ENCODE peak calls at places on chromosomes 1 and 21, in six cellular contexts. E, B, U, Y, T and Z are unnamed samples.

GRCh38 chr1:42479621-42480020 is 16.5 kb downstream of the CCDC30 start:
- DNase-seq in E (no peak), B (no peak), U (peak), Y (peak), T (peak), Z (no peak)

GRCh38 chr1:84996846-84997666 is at the start of gene MCOLN2:
- DNase-seq in E (no peak), B (peak), U (peak), Y (peak), T (peak), Z (no peak)

GRCh38 chr1:53946252-53947171 is at the start of gene LRRC42:
- DNase-seq in E (peak), B (peak), U (no peak), Y (no peak), T (no peak), Z (no peak)

GRCh38 chr1:208233546-208233945 is 10.6 kb downstream of the PLXNA2 start:
- DNase-seq in E (no peak), B (no peak), U (peak), Y (no peak), T (no peak), Z (no peak)

GRCh38 chr1:209743145-209743482 is 12.7 kb upstream of the TRAF3IP3 start:
- DNase-seq in E (no peak), B (no peak), U (no peak), Y (peak), T (peak), Z (no peak)

GRCh38 chr21:42997053-42997452 is 22.7 kb downstream of the PKNOX1 start:
- DNase-seq in E (no peak), B (no peak), U (no peak), Y (peak), T (peak), Z (no peak)

GRCh38 chr1:55054396-55054795 is 15.0 kb downstream of the PCSK9 start:
- DNase-seq in E (peak), B (no peak), U (no peak), Y (no peak), T (no peak), Z (peak)

GRCh38 chr21:37364722-37365121 is 1.9 kb upstream of the DYRK1A start:
- DNase-seq in E (no peak), B (peak), U (no peak), Y (no peak), T (no peak), Z (no peak)

GRCh38 chr1:227788279-227789041 is 27.0 kb upstream of the PRSS38 start:
- DNase-seq in E (peak), B (peak), U (peak), Y (no peak), T (peak), Z (no peak)

GRCh38 chr1:227790868-227791267 is 24.6 kb upstream of the PRSS38 start:
- DNase-seq in E (no peak), B (peak), U (peak), Y (no peak), T (no peak), Z (no peak)

GRCh38 chr1:227789881-227790400 is 25.5 kb upstream of the PRSS38 start:
- DNase-seq in E (peak), B (no peak), U (peak), Y (no peak), T (no peak), Z (no peak)

GRCh38 chr1:227787513-227788278 is 27.8 kb upstream of the PRSS38 start:
- DNase-seq in E (peak), B (peak), U (peak), Y (peak), T (peak), Z (no peak)

GRCh38 chr1:227789042-227789880 is 26.2 kb upstream of the PRSS38 start:
- DNase-seq in E (peak), B (peak), U (peak), Y (peak), T (no peak), Z (no peak)
- TF ChIP-seq CTCF in E (no peak), B (no peak), U (no peak), Y (peak), T (peak), Z (peak)

GRCh38 chr1:64645742-64646141 is 99.1 kb upstream of the RAVER2 start:
- DNase-seq in E (no peak), B (no peak), U (no peak), Y (no peak), T (no peak), Z (no peak)
- TF ChIP-seq CTCF in E (no peak), B (no peak), U (no peak), Y (no peak), T (no peak), Z (no peak)

GRCh38 chr1:64882574-64883255 is 83.6 kb downstream of the JAK1 start:
- DNase-seq in E (no peak), B (peak), U (no peak), Y (no peak), T (no peak), Z (no peak)

GRCh38 chr1:64886877-64887276 is 79.5 kb downstream of the JAK1 start:
- DNase-seq in E (no peak), B (no peak), U (peak), Y (no peak), T (no peak), Z (no peak)

GRCh38 chr1:64885648-64886047 is 80.7 kb downstream of the JAK1 start:
- DNase-seq in E (no peak), B (no peak), U (no peak), Y (no peak), T (no peak), Z (no peak)

GRCh38 chr1:64881281-64881680 is 85.1 kb downstream of the JAK1 start:
- DNase-seq in E (no peak), B (no peak), U (no peak), Y (peak), T (no peak), Z (no peak)

GRCh38 chr1:64884261-64885040 is 81.9 kb downstream of the JAK1 start:
- DNase-seq in E (no peak), B (no peak), U (no peak), Y (peak), T (peak), Z (no peak)
- TF ChIP-seq CTCF in E (no peak), B (no peak), U (peak), Y (no peak), T (peak), Z (no peak)

GRCh38 chr21:44441041-44441400 is 14.3 kb upstream of the LRRC3 start:
- DNase-seq in E (no peak), B (no peak), U (no peak), Y (no peak), T (no peak), Z (no peak)

GRCh38 chr21:44440241-44441040 is 14.9 kb upstream of the LRRC3 start:
- DNase-seq in E (no peak), B (no peak), U (no peak), Y (no peak), T (no peak), Z (peak)

GRCh38 chr21:44437696-44438431 is 17.4 kb upstream of the LRRC3 start:
- DNase-seq in E (no peak), B (no peak), U (peak), Y (no peak), T (no peak), Z (peak)

GRCh38 chr21:44438531-44439210 is 16.6 kb upstream of the LRRC3 start:
- DNase-seq in E (no peak), B (no peak), U (no peak), Y (no peak), T (no peak), Z (peak)

DNA sequence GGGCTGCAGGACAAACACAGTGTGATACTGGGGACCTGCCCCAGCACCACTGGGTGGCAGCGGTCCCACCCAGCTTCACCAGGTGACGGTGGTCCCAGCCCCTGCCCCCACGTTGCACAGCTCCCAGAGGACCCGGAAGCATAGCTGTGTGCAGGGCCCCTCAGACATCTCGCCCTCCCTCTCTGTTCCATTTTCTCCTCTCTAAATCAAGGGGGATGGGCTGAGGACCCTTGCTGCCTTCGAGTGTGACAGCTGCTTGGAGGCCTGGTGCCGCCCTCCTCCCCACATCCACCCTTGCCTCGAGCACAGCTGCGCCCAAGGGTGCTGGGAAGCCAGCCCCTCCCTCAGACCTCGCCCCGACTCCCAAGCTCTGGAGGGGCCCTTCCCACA is 16.1 kb upstream of the LRRC3 start:
- DNase-seq in E (no peak), B (no peak), U (no peak), Y (no peak), T (no peak), Z (peak)
- TF ChIP-seq CTCF in E (no peak), B (no peak), U (no peak), Y (no peak), T (no peak), Z (no peak)

GRCh38 chr1:180258935-180259334 is 28.9 kb downstream of the LHX4 start:
- DNase-seq in E (no peak), B (no peak), U (no peak), Y (no peak), T (no peak), Z (no peak)
- TF ChIP-seq CTCF in E (no peak), B (no peak), U (no peak), Y (no peak), T (no peak), Z (no peak)

GRCh38 chr21:45494851-45495680 is 47.2 kb downstream of the SLC19A1 start:
- DNase-seq in E (no peak), B (no peak), U (no peak), Y (no peak), T (no peak), Z (peak)
- TF ChIP-seq CTCF in E (no peak), B (no peak), U (no peak), Y (no peak), T (no peak), Z (no peak)

DNA sequence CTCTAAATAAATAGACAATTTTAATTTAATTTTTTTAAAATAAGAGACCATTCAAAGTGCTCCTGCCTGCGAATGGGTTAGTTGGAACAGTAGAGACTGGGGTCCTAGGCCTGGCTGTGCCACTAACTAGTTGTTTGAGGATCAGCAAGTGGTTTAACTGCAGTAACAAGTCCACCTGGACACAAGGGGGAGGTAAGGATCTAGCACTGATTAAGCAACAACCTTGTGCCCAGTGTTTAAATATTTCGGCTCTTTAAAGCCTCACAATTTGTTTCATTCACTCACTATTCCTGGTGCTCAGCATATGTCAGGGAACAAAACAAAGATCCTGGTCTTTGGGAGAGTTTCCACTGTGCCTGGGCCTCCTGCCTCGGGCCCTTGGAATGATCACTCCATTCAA is 1.6 kb upstream of the AGT start:
- DNase-seq in E (no peak), B (no peak), U (no peak), Y (no peak), T (no peak), Z (no peak)
- TF ChIP-seq CTCF in E (no peak), B (no peak), U (peak), Y (no peak), T (no peak), Z (peak)